ENCODE peak calls at places on chromosomes 7 and 10, in five cellular contexts. H is psoas muscle, P is WERI-Rb-1, N is testis, Y is Panc1. K is an unnamed sample.

GRCh38 chr10:97234403-97234802 is 48.6 kb upstream of the SLIT1 start:
- DNase-seq in H (no peak), P (no peak), N (no peak), Y (no peak), K (no peak)

GRCh38 chr7:129529643-129530042 is 27.3 kb downstream of the SMKR1 start:
- DNase-seq in H (no peak), P (no peak), N (no peak), Y (no peak), K (no peak)

GRCh38 chr7:922334-923107 is 32.0 kb downstream of the ADAP1 start:
- DNase-seq in H (peak; percentile 10), P (no peak), N (no peak), Y (no peak), K (no peak)

GRCh38 chr7:156095908-156096539 is 283.8 kb upstream of the SHH start:
- DNase-seq in H (no peak), P (no peak), N (no peak), Y (no peak), K (no peak)

GRCh38 chr7:131306777-131307176 is 20.9 kb upstream of the MKLN1 start:
- DNase-seq in H (no peak), P (no peak), N (no peak), Y (no peak), K (no peak)

GRCh38 chr7:40331915-40332314 is 197.1 kb downstream of the SUGCT start:
- DNase-seq in H (no peak), P (no peak), N (no peak), Y (no peak), K (no peak)

GRCh38 chr7:47267346-47267745 is 314.6 kb downstream of the TNS3 start:
- DNase-seq in H (no peak), P (no peak), N (no peak), Y (no peak), K (no peak)

GRCh38 chr10:58384095-58384494 is 1.1 kb upstream of the TFAM start:
- DNase-seq in H (no peak), P (no peak), N (no peak), Y (no peak), K (peak; percentile 43)

GRCh38 chr10:84204122-84204521 is 9.8 kb downstream of the CDHR1 start:
- DNase-seq in H (no peak), P (peak; percentile 61), N (no peak), Y (no peak), K (no peak)

GRCh38 chr7:92691578-92691977 is 101.4 kb upstream of the FAM133B start:
- DNase-seq in H (no peak), P (no peak), N (no peak), Y (peak; percentile 61), K (peak; percentile 37)

GRCh38 chr10:98748298-98748697 is 301.6 kb upstream of the HPS1 start:
- DNase-seq in H (no peak), P (peak; percentile 20), N (peak; percentile 17), Y (peak; percentile 8), K (peak; percentile 3)

GRCh38 chr7:109552017-109552416 is 982.3 kb downstream of the DNAJB9 start:
- DNase-seq in H (no peak), P (no peak), N (no peak), Y (no peak), K (no peak)

GRCh38 chr10:43348511-43349312 is 22.7 kb upstream of the FXYD4 start:
- DNase-seq in H (peak; percentile 74), P (peak; percentile 86), N (peak; percentile 92), Y (peak; percentile 85), K (peak; percentile 49)

GRCh38 chr7:149355390-149356048 is 93.5 kb downstream of the ZNF783 start:
- DNase-seq in H (no peak), P (no peak), N (no peak), Y (peak; percentile 53), K (no peak)

GRCh38 chr10:35265435-35265834 is 70.9 kb upstream of the CCNY start:
- DNase-seq in H (no peak), P (no peak), N (no peak), Y (no peak), K (no peak)

GRCh38 chr7:101168412-101169049 is 3.2 kb upstream of the VGF start:
- DNase-seq in H (no peak), P (no peak), N (no peak), Y (no peak), K (no peak)

GRCh38 chr10:86663576-86664369 is 4.5 kb upstream of the LDB3 start:
- DNase-seq in H (peak; percentile 26), P (no peak), N (no peak), Y (no peak), K (no peak)

GRCh38 chr10:113108948-113109347 is 158.9 kb downstream of the TCF7L2 start:
- DNase-seq in H (no peak), P (no peak), N (no peak), Y (no peak), K (no peak)

GRCh38 chr7:126657599-126658358 is 595.0 kb downstream of the GRM8 start:
- DNase-seq in H (no peak), P (no peak), N (no peak), Y (no peak), K (peak; percentile 83)

GRCh38 chr10:121926669-121927360 is 1.0 kb downstream of the ATE1 start:
- DNase-seq in H (no peak), P (no peak), N (no peak), Y (no peak), K (no peak)

GRCh38 chr10:16520900-16521299 is 779 bp downstream of the C1QL3 start:
- DNase-seq in H (no peak), P (peak; percentile 26), N (no peak), Y (no peak), K (no peak)

GRCh38 chr7:35263396-35263795 is 9.5 kb upstream of the TBX20 start:
- DNase-seq in H (no peak), P (peak; percentile 36), N (no peak), Y (no peak), K (no peak)

GRCh38 chr7:35259555-35259954 is 5.7 kb upstream of the TBX20 start:
- DNase-seq in H (no peak), P (no peak), N (no peak), Y (no peak), K (no peak)

GRCh38 chr7:35261041-35261440 is 7.1 kb upstream of the TBX20 start:
- DNase-seq in H (no peak), P (no peak), N (no peak), Y (no peak), K (no peak)

GRCh38 chr7:35260254-35260653 is 6.4 kb upstream of the TBX20 start:
- DNase-seq in H (no peak), P (no peak), N (no peak), Y (no peak), K (no peak)

DNA sequence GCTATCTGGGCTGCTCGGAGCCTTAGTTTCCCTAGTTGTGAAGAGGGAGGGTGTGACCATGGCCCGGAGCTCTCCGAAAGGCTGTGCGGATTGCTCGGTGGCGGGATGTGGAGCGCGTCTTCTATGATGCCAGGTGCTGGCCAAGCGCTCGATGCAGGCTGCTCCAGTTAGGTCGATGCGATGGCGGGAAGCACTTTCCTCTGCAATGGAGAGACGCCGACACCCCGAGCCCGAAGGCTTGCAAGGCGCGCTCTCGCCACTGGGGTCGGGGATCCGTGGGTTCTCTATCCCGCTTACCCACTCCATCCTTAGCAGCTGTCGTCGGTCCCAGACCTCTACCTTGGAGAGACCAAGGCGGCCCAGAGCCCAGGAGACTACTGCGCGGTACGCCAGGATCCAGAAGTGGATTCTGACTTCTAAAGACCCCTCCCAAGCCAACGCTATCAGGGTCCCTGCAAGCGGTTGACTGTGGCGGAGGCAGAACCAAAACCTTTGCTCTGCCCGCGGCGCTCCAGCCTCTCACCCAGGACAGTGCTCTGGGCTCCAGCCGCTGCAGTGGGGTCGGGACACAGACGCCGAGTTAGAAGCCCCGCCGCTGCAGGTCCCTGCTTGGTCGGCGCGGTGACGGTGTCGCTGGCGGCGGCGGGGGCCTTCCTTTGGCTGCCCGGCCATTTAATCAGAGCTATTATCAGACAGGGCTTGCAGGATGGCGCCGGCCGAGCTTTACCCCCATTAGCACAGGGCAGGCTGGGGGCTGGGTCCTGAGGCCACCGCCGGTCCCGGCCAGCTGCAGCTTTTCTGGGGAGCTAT is 7.8 kb upstream of the TBX20 start:
- DNase-seq in H (no peak), P (no peak), N (no peak), Y (no peak), K (no peak)
- H3K4me3 ChIP-seq in H (no peak overlapping the region), P (no peak overlapping the region), N (no peak overlapping the region), Y (no peak overlapping the region), K (no peak overlapping the region)

GRCh38 chr10:49189422-49189821 is 1.2 kb upstream of the TMEM273 start:
- DNase-seq in H (no peak), P (no peak), N (no peak), Y (no peak), K (no peak)

GRCh38 chr10:49187950-49188761 is at the start of gene TMEM273:
- DNase-seq in H (peak; percentile 64), P (no peak), N (peak; percentile 46), Y (no peak), K (peak; percentile 58)

GRCh38 chr10:49185213-49185612 is 3.0 kb downstream of the TMEM273 start:
- DNase-seq in H (no peak), P (no peak), N (no peak), Y (no peak), K (no peak)

GRCh38 chr10:49186613-49187012 is 1.6 kb downstream of the TMEM273 start:
- DNase-seq in H (no peak), P (no peak), N (no peak), Y (no peak), K (no peak)

DNA sequence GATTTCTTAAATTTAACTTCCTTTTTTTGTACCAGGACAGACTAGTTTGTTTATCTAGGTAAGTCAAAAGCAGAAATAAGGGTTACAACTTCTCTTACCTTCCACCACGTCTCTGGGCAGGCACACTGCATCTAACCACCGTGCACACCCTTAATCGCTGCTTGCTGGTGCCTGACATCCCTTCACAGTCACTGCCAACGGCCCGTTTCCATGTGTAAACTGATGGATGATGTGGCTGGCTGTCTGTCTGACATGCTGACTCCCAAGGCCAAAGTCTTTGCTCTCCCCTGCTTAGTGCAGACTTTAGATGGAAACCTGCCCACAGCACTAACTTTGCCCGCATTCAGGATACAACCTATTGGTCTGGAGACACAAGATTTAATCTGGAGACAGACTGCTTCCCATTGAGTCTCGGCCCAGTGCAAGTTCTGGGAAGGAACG is 1.1 kb downstream of the TMEM273 start:
- DNase-seq in H (no peak), P (no peak), N (no peak), Y (no peak), K (no peak)
- H3K4me3 ChIP-seq in H (peak overlapping the region; percentile 56), P (no peak overlapping the region), N (no peak overlapping the region), Y (no peak overlapping the region), K (peak overlapping the region; percentile 31)

DNA sequence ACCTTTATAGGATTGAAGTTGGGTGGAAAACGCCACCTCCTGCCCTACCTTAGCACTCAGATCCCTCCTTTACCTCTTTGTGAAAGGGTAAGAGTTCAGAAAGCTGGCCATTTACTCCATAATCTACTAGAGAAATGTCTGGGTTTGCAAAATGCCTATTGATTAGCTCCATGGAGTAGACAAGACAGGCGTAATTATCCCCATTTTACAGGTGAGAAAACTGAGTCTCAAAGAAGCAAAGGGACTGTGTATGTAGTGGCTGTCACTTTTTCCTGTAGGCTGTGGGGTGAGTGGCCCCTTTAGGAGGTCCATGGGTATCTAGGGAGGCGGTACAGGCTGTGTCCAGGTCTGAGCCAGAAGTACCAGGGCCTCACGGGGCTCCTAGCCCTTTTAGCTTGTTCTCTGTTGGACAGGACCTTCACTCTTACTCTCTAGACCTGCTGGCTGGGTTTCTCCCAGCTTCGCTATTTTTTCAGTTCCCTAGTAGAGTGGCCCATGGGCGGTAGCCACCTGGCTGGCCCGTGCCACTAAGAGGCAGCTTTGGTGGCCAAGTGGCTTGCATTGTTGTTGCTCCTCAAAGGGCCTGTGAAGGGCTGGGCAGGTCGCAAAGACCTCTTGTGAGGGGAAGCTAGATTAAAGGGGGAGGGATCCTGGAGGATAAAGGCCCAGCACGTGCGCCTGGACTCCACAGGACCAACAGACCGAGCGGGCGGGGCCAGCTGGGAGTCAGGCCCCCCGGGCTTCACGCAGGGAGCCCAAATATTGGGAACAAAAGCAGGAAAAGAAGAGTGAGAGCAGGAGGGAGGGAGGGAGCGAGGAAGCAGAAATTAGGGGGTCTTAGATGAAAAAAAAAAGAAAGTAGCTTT is 4.7 kb upstream of the PAX2 start:
- DNase-seq in H (no peak), P (no peak), N (no peak), Y (no peak), K (no peak)
- H3K4me3 ChIP-seq in H (no peak overlapping the region), P (no peak overlapping the region), N (no peak overlapping the region), Y (peak overlapping the region; percentile 77), K (no peak overlapping the region)

GRCh38 chr10:11589738-11590137 is 21.7 kb downstream of the USP6NL start:
- DNase-seq in H (no peak), P (no peak), N (no peak), Y (no peak), K (no peak)
- H3K4me3 ChIP-seq in H (no peak overlapping the region), P (no peak overlapping the region), N (no peak overlapping the region), Y (no peak overlapping the region), K (no peak overlapping the region)